ENCODE peak calls at places on chromosome 12, in eight cellular contexts. I is glutamatergic neuron, Q is astrocyte of the spinal cord, K is fibroblast of mammary gland, C is Panc1, H is SK-N-SH, N is HFFc6, Z is upper lobe of left lung. L is an unnamed sample.

GRCh38 chr12:68373836-68374314 is 41.7 kb upstream of the MDM1 start:
- DNase-seq in I (no peak), C (no peak), Z (peak), N (no peak), Q (no peak), K (no peak), H (no peak), L (no peak)

GRCh38 chr12:130838284-130838950 is 633 bp downstream of the STX2 start:
- DNase-seq in K (no peak), C (no peak), N (peak), Z (peak), H (no peak), Q (no peak), I (peak), L (peak)

GRCh38 chr12:131726-132465 is 65.3 kb downstream of the IQSEC3 start:
- DNase-seq in H (no peak), Z (no peak), I (no peak), Q (no peak), N (no peak), C (no peak), K (no peak), L (no peak)

GRCh38 chr12:81962126-81962856 is 203.1 kb upstream of the PPFIA2 start:
- DNase-seq in C (no peak), I (no peak), N (no peak), H (no peak), Z (no peak), Q (no peak), K (no peak), L (no peak)

GRCh38 chr12:12890815-12891645 is at the start of gene GPRC5A:
- DNase-seq in N (peak), K (peak), H (peak), C (peak), Q (peak), I (peak), Z (peak), L (peak)

GRCh38 chr12:5085896-5086295 is 42.2 kb downstream of the KCNA5 start:
- DNase-seq in I (no peak), Q (peak), Z (no peak), H (no peak), K (peak), C (no peak), N (peak), L (no peak)

GRCh38 chr12:65529771-65530435 is 251.4 kb downstream of the MSRB3 start:
- DNase-seq in Q (no peak), K (no peak), Z (no peak), H (no peak), C (no peak), I (no peak), N (no peak), L (no peak)

GRCh38 chr12:63348544-63348943 is 197.5 kb upstream of the AVPR1A start:
- DNase-seq in K (no peak), I (no peak), H (no peak), N (no peak), Q (no peak), C (no peak), Z (no peak), L (no peak)

GRCh38 chr12:123705935-123706334 is 6.2 kb upstream of the ATP6V0A2 start:
- DNase-seq in H (peak), C (no peak), Q (peak), Z (no peak), I (no peak), N (no peak), K (peak), L (no peak)

GRCh38 chr12:5987573-5987972 is 42.5 kb upstream of the ANO2 start:
- DNase-seq in N (no peak), K (no peak), Z (no peak), C (no peak), H (no peak), Q (no peak), I (no peak), L (no peak)

GRCh38 chr12:123436017-123436964 is at the start of gene RILPL2:
- DNase-seq in N (peak), H (peak), C (no peak), Z (peak), K (peak), Q (peak), I (peak), L (peak)

GRCh38 chr12:53713516-53713915 is 13.7 kb downstream of the CALCOCO1 start:
- DNase-seq in Z (no peak), C (no peak), Q (no peak), H (no peak), K (no peak), I (no peak), N (no peak), L (no peak)

GRCh38 chr12:92942905-92943304 is 13.8 kb upstream of the EEA1 start:
- DNase-seq in Z (no peak), Q (peak), K (peak), H (no peak), I (no peak), C (no peak), N (peak), L (no peak)

GRCh38 chr12:116761499-116761898 is 23.4 kb downstream of the RNFT2 start:
- DNase-seq in H (no peak), N (no peak), K (no peak), Z (no peak), Q (no peak), C (no peak), I (no peak), L (no peak)

GRCh38 chr12:131076277-131076676 is 122.6 kb downstream of the ADGRD1 start:
- DNase-seq in C (no peak), H (no peak), Z (no peak), K (no peak), N (no peak), Q (no peak), I (no peak), L (no peak)

GRCh38 chr12:121438207-121438606 is 38.3 kb downstream of the RNF34 start:
- DNase-seq in Z (no peak), I (no peak), N (no peak), C (no peak), H (no peak), Q (no peak), K (no peak), L (peak)

GRCh38 chr12:27866382-27867101 is 86.5 kb upstream of the MANSC4 start:
- DNase-seq in I (no peak), N (peak), Q (peak), H (peak), Z (no peak), K (peak), C (no peak), L (no peak)

GRCh38 chr12:24896171-24896570 is 52.7 kb downstream of the BCAT1 start:
- DNase-seq in I (no peak), H (no peak), K (peak), N (no peak), C (no peak), Z (no peak), Q (no peak), L (no peak)

GRCh38 chr12:100753837-100754236 is 40.7 kb upstream of the ANO4 start:
- DNase-seq in N (no peak), Z (no peak), K (peak), H (no peak), Q (peak), I (no peak), C (no peak), L (no peak)

GRCh38 chr12:54331-54730 is 12.2 kb upstream of the IQSEC3 start:
- DNase-seq in C (no peak), I (no peak), N (no peak), K (no peak), H (no peak), Z (no peak), Q (no peak), L (no peak)

GRCh38 chr12:108129017-108129812 is at the start of gene WSCD2:
- DNase-seq in Z (no peak), I (peak), Q (peak), N (no peak), K (no peak), C (no peak), H (peak), L (peak)

GRCh38 chr12:97711392-97711791 is 248.8 kb downstream of the RMST start:
- DNase-seq in N (no peak), K (no peak), C (no peak), Q (no peak), H (no peak), I (no peak), Z (no peak), L (no peak)

GRCh38 chr12:96211989-96212388 is 17.8 kb downstream of the ELK3 start:
- DNase-seq in C (no peak), N (no peak), I (no peak), H (no peak), K (no peak), Q (no peak), Z (no peak), L (no peak)

GRCh38 chr12:119011231-119011630 is 29.9 kb downstream of the SRRM4 start:
- DNase-seq in Z (no peak), K (no peak), N (no peak), C (no peak), H (no peak), Q (no peak), I (no peak), L (no peak)

GRCh38 chr12:125332900-125333299 is 267.7 kb downstream of the AACS start:
- DNase-seq in Q (no peak), Z (no peak), H (no peak), C (no peak), I (no peak), N (no peak), K (no peak), L (no peak)

GRCh38 chr12:43208221-43208620 is 343.8 kb downstream of the ADAMTS20 start:
- DNase-seq in Z (no peak), I (no peak), Q (peak), K (peak), C (no peak), H (no peak), N (no peak), L (no peak)

GRCh38 chr12:124904306-124905098 is 9.9 kb downstream of the UBC start:
- DNase-seq in K (peak), H (peak), C (no peak), I (peak), N (peak), Z (peak), Q (peak), L (no peak)

GRCh38 chr12:80834724-80835123 is 103.0 kb downstream of the LIN7A start:
- DNase-seq in C (no peak), I (no peak), H (no peak), K (no peak), Z (no peak), Q (no peak), N (no peak), L (no peak)

GRCh38 chr12:80838024-80838658 is 99.6 kb downstream of the LIN7A start:
- DNase-seq in N (no peak), I (no peak), Q (no peak), H (no peak), Z (peak), C (no peak), K (no peak), L (no peak)

GRCh38 chr12:80838708-80839107 is 99.0 kb downstream of the LIN7A start:
- DNase-seq in I (no peak), Q (peak), C (no peak), K (no peak), Z (peak), N (no peak), H (no peak), L (no peak)

DNA sequence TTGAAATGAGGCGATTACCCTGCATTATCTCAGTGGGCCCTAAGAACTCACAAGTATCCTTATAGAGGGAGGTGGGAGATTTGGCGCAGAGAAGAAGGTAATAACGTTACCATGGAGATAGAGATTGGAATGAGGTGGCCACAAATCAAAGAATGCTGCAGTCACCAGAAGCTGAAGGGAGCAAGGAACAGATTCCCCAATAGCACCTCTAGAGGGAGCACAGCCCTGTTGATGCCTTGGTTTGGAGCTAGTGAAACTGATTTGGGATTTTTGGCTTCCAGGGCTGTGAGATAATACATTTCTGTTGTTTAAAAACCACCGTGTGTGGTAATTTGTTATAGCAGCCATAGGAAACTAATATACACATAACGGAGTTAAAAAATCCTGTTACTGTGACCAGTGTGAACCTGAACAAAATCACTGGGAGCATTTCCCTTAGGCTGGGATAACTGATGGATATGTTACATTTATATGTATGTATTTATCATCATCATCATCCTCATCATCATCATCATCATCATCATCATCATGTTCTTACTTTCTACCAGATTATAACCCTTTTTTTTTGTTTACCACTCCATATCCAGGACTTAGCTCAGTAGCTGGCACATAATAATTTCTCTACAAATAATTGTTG is 100.3 kb downstream of the LIN7A start:
- DNase-seq in Z (peak), H (peak), N (peak), K (peak), I (peak), C (peak), Q (peak), L (no peak)
- TF ChIP-seq CTCF in Z (peak), H (peak), N (peak), K (peak), I (peak), C (peak), Q (peak), L (peak)

GRCh38 chr12:56947633-56948535 is 9.5 kb downstream of the RDH16 start:
- DNase-seq in C (no peak), H (no peak), Z (no peak), I (no peak), N (peak), Q (no peak), K (peak), L (no peak)
- TF ChIP-seq CTCF in C (no peak), H (no peak), Z (no peak), I (no peak), N (peak), Q (no peak), K (no peak), L (peak)

GRCh38 chr12:113359939-113360748 is 1.8 kb downstream of the PLBD2 start:
- DNase-seq in H (peak), C (no peak), Q (no peak), I (no peak), K (peak), N (peak), Z (peak), L (no peak)
- TF ChIP-seq CTCF in H (peak), C (no peak), Q (peak), I (peak), K (peak), N (peak), Z (no peak), L (peak)

GRCh38 chr12:37672655-37673260 is 643.8 kb upstream of the ALG10B start:
- DNase-seq in N (peak), K (no peak), Z (no peak), I (no peak), H (no peak), Q (no peak), C (no peak), L (no peak)
- TF ChIP-seq CTCF in N (peak), K (peak), Z (no peak), I (peak), H (peak), Q (no peak), C (peak), L (peak)

GRCh38 chr12:89707992-89708792 is 446 bp downstream of the ATP2B1 start:
- DNase-seq in K (no peak), Q (peak), I (peak), C (no peak), N (no peak), Z (peak), H (peak), L (peak)
- TF ChIP-seq CTCF in K (no peak), Q (no peak), I (no peak), C (no peak), N (no peak), Z (no peak), H (peak), L (peak)

DNA sequence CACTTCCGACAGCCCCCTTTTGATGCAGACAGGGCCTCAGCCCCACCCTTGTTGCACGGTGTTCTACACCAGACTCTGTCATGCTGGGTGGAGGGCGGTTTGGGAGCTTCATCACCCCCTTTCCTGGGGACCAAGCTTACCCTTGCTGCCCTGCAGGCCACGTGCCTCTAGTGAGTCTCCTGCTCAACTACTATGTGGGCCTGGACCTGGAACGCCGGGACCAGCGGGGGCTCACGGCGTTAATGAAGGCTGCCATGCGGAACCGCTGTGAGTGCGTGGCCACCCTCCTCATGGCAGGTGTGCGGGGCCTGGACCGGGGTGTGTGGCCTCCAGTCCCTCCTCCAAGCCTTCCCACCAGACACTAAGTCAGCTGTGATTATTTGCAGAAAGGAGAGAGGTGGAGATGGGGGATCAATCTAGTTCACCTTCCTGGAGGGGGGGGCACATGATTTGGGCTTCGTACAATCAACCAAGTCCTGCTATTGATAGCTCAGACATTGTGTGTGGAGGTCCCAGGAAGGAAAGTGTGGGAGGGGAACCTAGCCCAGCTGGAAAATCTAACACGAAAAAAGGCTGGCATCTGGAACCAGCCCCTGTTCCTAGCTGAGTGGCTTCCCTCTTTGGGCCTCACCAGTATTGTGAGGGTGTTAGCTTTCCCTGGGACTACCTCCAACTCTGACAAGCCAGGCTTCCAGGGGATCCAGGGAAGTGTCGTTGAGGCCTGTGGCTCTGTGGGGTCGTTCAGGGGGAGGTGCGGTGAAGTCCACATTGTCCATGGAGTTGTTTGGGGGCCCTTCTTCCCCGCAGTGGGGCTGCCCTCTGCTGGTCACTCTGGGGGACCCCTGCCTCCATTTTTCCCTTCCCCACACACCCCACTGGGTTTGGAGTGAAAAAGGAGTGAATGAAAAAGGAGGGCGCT is 1.6 kb downstream of the ANKRD33 start:
- DNase-seq in C (no peak), Z (no peak), N (no peak), K (no peak), Q (no peak), H (peak), I (no peak), L (no peak)
- TF ChIP-seq CTCF in C (no peak), Z (no peak), N (peak), K (peak), Q (peak), H (peak), I (peak), L (no peak)

GRCh38 chr12:66694666-66695065 is 15.8 kb upstream of the GRIP1 start:
- DNase-seq in I (no peak), K (no peak), Q (no peak), C (no peak), H (no peak), N (no peak), Z (no peak), L (no peak)

GRCh38 chr12:66693901-66694513 is 15.1 kb upstream of the GRIP1 start:
- DNase-seq in H (peak), I (no peak), Q (peak), K (peak), Z (no peak), N (peak), C (peak), L (peak)

GRCh38 chr12:66695130-66695529 is 16.3 kb upstream of the GRIP1 start:
- DNase-seq in Q (no peak), H (no peak), N (no peak), K (no peak), Z (no peak), I (no peak), C (no peak), L (no peak)

GRCh38 chr12:66692986-66693385 is 14.1 kb upstream of the GRIP1 start:
- DNase-seq in C (no peak), K (no peak), I (no peak), Z (no peak), H (no peak), Q (no peak), N (no peak), L (no peak)

GRCh38 chr12:66692170-66692569 is 13.3 kb upstream of the GRIP1 start:
- DNase-seq in I (no peak), Z (no peak), Q (no peak), K (no peak), N (no peak), C (no peak), H (no peak), L (no peak)
- TF ChIP-seq CTCF in I (no peak), Z (no peak), Q (no peak), K (no peak), N (no peak), C (no peak), H (no peak), L (no peak)

GRCh38 chr12:18706798-18707197 is 31.0 kb downstream of the PLCZ1 start:
- DNase-seq in I (no peak), N (no peak), K (peak), Z (no peak), H (no peak), C (no peak), Q (no peak), L (no peak)
- TF ChIP-seq CTCF in I (no peak), N (no peak), K (no peak), Z (no peak), H (no peak), C (no peak), Q (no peak), L (no peak)

L was measured in GM13977.